ENCODE peak calls at places on chromosomes 1 and 21, in six cellular contexts. One of them, this sample, is unnamed.
A peak's percentile ranks its signal among the peaks of the same experiment; 100 is the strongest.

GRCh38 chr1:165138960-165139359 is 217.6 kb downstream of the LMX1A start:
- DNase-seq in PC-3: no peak
- DNase-seq in PC-9: no peak
- DNase-seq in effector memory CD4-positive, alpha-beta T cell: no peak
- DNase-seq in RPMI8226: no peak
- DNase-seq in heart right ventricle: no peak
- DNase-seq in this sample: no peak

GRCh38 chr1:112260699-112261098 is 135.3 kb upstream of the CTTNBP2NL start:
- DNase-seq in PC-3: no peak
- DNase-seq in PC-9: no peak
- DNase-seq in effector memory CD4-positive, alpha-beta T cell: no peak
- DNase-seq in RPMI8226: no peak
- DNase-seq in heart right ventricle: no peak
- DNase-seq in this sample: no peak

GRCh38 chr1:108049083-108049819 is 84.3 kb upstream of the VAV3 start:
- DNase-seq in PC-3: peak; percentile 67
- DNase-seq in PC-9: no peak
- DNase-seq in effector memory CD4-positive, alpha-beta T cell: no peak
- DNase-seq in RPMI8226: peak; percentile 15
- DNase-seq in heart right ventricle: peak; percentile 36
- DNase-seq in this sample: no peak

GRCh38 chr21:45538381-45539045 is 3.7 kb downstream of the SLC19A1 start:
- DNase-seq in PC-3: no peak
- DNase-seq in PC-9: no peak
- DNase-seq in effector memory CD4-positive, alpha-beta T cell: no peak
- DNase-seq in RPMI8226: no peak
- DNase-seq in heart right ventricle: no peak
- DNase-seq in this sample: no peak

GRCh38 chr1:203742446-203742845 is 22.5 kb upstream of the LAX1 start:
- DNase-seq in PC-3: no peak
- DNase-seq in PC-9: no peak
- DNase-seq in effector memory CD4-positive, alpha-beta T cell: no peak
- DNase-seq in RPMI8226: no peak
- DNase-seq in heart right ventricle: no peak
- DNase-seq in this sample: no peak

GRCh38 chr1:194870860-194871259 is 1684.4 kb upstream of the B3GALT2 start:
- DNase-seq in PC-3: no peak
- DNase-seq in PC-9: no peak
- DNase-seq in effector memory CD4-positive, alpha-beta T cell: no peak
- DNase-seq in RPMI8226: no peak
- DNase-seq in heart right ventricle: no peak
- DNase-seq in this sample: no peak

GRCh38 chr1:87902830-87903614 is 574.3 kb downstream of the LMO4 start:
- DNase-seq in PC-3: peak; percentile 9
- DNase-seq in PC-9: no peak
- DNase-seq in effector memory CD4-positive, alpha-beta T cell: no peak
- DNase-seq in RPMI8226: no peak
- DNase-seq in heart right ventricle: peak; percentile 9
- DNase-seq in this sample: no peak

GRCh38 chr1:5447479-5448070 is 544.6 kb downstream of the NPHP4 start:
- DNase-seq in PC-3: no peak
- DNase-seq in PC-9: no peak
- DNase-seq in effector memory CD4-positive, alpha-beta T cell: no peak
- DNase-seq in RPMI8226: no peak
- DNase-seq in heart right ventricle: no peak
- DNase-seq in this sample: no peak

GRCh38 chr1:219909476-219909875 is 18.9 kb downstream of the SLC30A10 start:
- DNase-seq in PC-3: no peak
- DNase-seq in PC-9: no peak
- DNase-seq in effector memory CD4-positive, alpha-beta T cell: no peak
- DNase-seq in RPMI8226: no peak
- DNase-seq in heart right ventricle: no peak
- DNase-seq in this sample: no peak

GRCh38 chr1:207440634-207441033 is 13.5 kb upstream of the CR2 start:
- DNase-seq in PC-3: no peak
- DNase-seq in PC-9: no peak
- DNase-seq in effector memory CD4-positive, alpha-beta T cell: no peak
- DNase-seq in RPMI8226: no peak
- DNase-seq in heart right ventricle: no peak
- DNase-seq in this sample: no peak

GRCh38 chr1:230772457-230773395 is 25.5 kb downstream of the CAPN9 start:
- DNase-seq in PC-3: peak; percentile 88
- DNase-seq in PC-9: peak; percentile 24
- DNase-seq in effector memory CD4-positive, alpha-beta T cell: no peak
- DNase-seq in RPMI8226: peak; percentile 47
- DNase-seq in heart right ventricle: peak; percentile 76
- DNase-seq in this sample: no peak

GRCh38 chr1:14668448-14669029 is 70.1 kb downstream of the KAZN start:
- DNase-seq in PC-3: no peak
- DNase-seq in PC-9: no peak
- DNase-seq in effector memory CD4-positive, alpha-beta T cell: no peak
- DNase-seq in RPMI8226: no peak
- DNase-seq in heart right ventricle: no peak
- DNase-seq in this sample: no peak

GRCh38 chr21:45613881-45614280 is 29.6 kb upstream of the PCBP3 start:
- DNase-seq in PC-3: no peak
- DNase-seq in PC-9: no peak
- DNase-seq in effector memory CD4-positive, alpha-beta T cell: no peak
- DNase-seq in RPMI8226: no peak
- DNase-seq in heart right ventricle: no peak
- DNase-seq in this sample: no peak

GRCh38 chr1:151621351-151621750 is 9.5 kb downstream of the SNX27 start:
- DNase-seq in PC-3: no peak
- DNase-seq in PC-9: no peak
- DNase-seq in effector memory CD4-positive, alpha-beta T cell: no peak
- DNase-seq in RPMI8226: no peak
- DNase-seq in heart right ventricle: no peak
- DNase-seq in this sample: no peak

GRCh38 chr1:54051936-54052469 is 1.0 kb downstream of the TMEM59 start:
- DNase-seq in PC-3: peak; percentile 50
- DNase-seq in PC-9: no peak
- DNase-seq in effector memory CD4-positive, alpha-beta T cell: no peak
- DNase-seq in RPMI8226: peak; percentile 13
- DNase-seq in heart right ventricle: no peak
- DNase-seq in this sample: no peak

GRCh38 chr1:36924282-36924791 is 110.0 kb downstream of the GRIK3 start:
- DNase-seq in PC-3: peak; percentile 60
- DNase-seq in PC-9: peak; percentile 46
- DNase-seq in effector memory CD4-positive, alpha-beta T cell: no peak
- DNase-seq in RPMI8226: peak; percentile 79
- DNase-seq in heart right ventricle: peak; percentile 54
- DNase-seq in this sample: no peak